ENCODE peak calls at places on chromosomes 16 and 17, in ten cellular contexts. P is heart right ventricle, X is fibroblast of mammary gland, D is fibroblast of pulmonary artery, S is NB4, G is fibroblast of lung, H is heart left ventricle, T is A673, O is fibroblast of the aortic adventitia, E is B cell. M is an unnamed sample.
A peak's percentile ranks its signal among the peaks of the same experiment; 100 is the strongest.

GRCh38 chr16:23435500-23435899 is 17.5 kb downstream of the COG7 start:
- DNase-seq in S (peak; percentile 89), G (peak; percentile 36), H (peak; percentile 29), D (peak; percentile 68), T (peak; percentile 92), O (peak; percentile 46), X (peak; percentile 51), P (peak; percentile 28), E (peak; percentile 59), M (peak; percentile 85)

GRCh38 chr17:9273334-9274118 is 252.2 kb downstream of the NTN1 start:
- DNase-seq in T (no peak), E (no peak), P (peak; percentile 23), S (no peak), G (peak; percentile 51), X (peak; percentile 69), O (peak; percentile 72), D (peak; percentile 69), H (peak; percentile 43), M (peak; percentile 62)

GRCh38 chr17:5705081-5705875 is 121.0 kb upstream of the NLRP1 start:
- DNase-seq in H (no peak), S (peak; percentile 13), O (peak; percentile 8), G (no peak), D (peak; percentile 11), X (no peak), E (no peak), T (peak; percentile 33), P (no peak), M (peak; percentile 20)

GRCh38 chr17:36544049-36544319 is 735 bp upstream of the GGNBP2 start:
- DNase-seq in D (peak; percentile 65), E (no peak), H (no peak), X (peak; percentile 64), S (peak; percentile 83), T (peak; percentile 1), G (peak; percentile 55), O (peak; percentile 60), P (peak; percentile 26), M (peak; percentile 40)

GRCh38 chr17:78677303-78678219 is 100.4 kb upstream of the DNAH17 start:
- DNase-seq in H (no peak), G (no peak), P (no peak), D (no peak), O (no peak), S (peak; percentile 14), T (no peak), X (no peak), E (no peak), M (no peak)

GRCh38 chr17:55549140-55549539 is 37.9 kb upstream of the SMIM36 start:
- DNase-seq in S (peak; percentile 43), X (no peak), P (no peak), G (no peak), H (no peak), O (no peak), D (peak; percentile 15), T (peak; percentile 75), E (no peak), M (no peak)

GRCh38 chr17:246226-246625 is 64.8 kb upstream of the DOC2B start:
- DNase-seq in E (no peak), T (no peak), S (no peak), P (no peak), G (no peak), O (no peak), D (no peak), X (no peak), H (no peak), M (no peak)

GRCh38 chr17:44095388-44095646 is 24.8 kb downstream of the G6PC3 start:
- DNase-seq in E (no peak), G (no peak), X (no peak), D (no peak), O (no peak), S (no peak), H (no peak), P (no peak), T (no peak), M (no peak)

GRCh38 chr17:37309051-37309450 is 66.7 kb upstream of the C17orf78 start:
- DNase-seq in E (no peak), T (no peak), H (no peak), S (no peak), X (no peak), D (no peak), G (no peak), O (no peak), P (no peak), M (no peak)

GRCh38 chr17:72538921-72539352 is 418.1 kb downstream of the SOX9 start:
- DNase-seq in G (peak; percentile 17), X (no peak), T (no peak), P (no peak), H (no peak), D (no peak), S (no peak), E (no peak), O (no peak), M (no peak)

GRCh38 chr17:44374306-44375195 is 10.9 kb upstream of the FAM171A2 start:
- DNase-seq in O (no peak), G (no peak), H (no peak), P (no peak), X (no peak), E (peak; percentile 45), T (no peak), S (no peak), D (no peak), M (no peak)

GRCh38 chr17:50959341-50959740 is 93.2 kb upstream of the TOB1 start:
- DNase-seq in H (no peak), T (no peak), P (no peak), E (no peak), S (no peak), O (no peak), X (no peak), D (no peak), G (no peak), M (no peak)

GRCh38 chr16:8931864-8932263 is 31.8 kb downstream of the USP7 start:
- DNase-seq in S (peak; percentile 67), O (peak; percentile 74), E (peak; percentile 43), T (peak; percentile 51), P (peak; percentile 65), H (peak; percentile 61), X (peak; percentile 71), D (peak; percentile 79), G (peak; percentile 60), M (peak; percentile 68)

GRCh38 chr17:40726919-40727318 is 23.4 kb upstream of the KRT24 start:
- DNase-seq in G (peak; percentile 6), P (no peak), S (peak; percentile 20), X (peak; percentile 25), H (no peak), O (peak; percentile 6), T (no peak), E (no peak), D (peak; percentile 6), M (no peak)
- TF ChIP-seq CTCF in G (peak; percentile 41), P (no peak), S (peak; percentile 19), X (peak; percentile 43), H (no peak), O (peak; percentile 35), T (no peak), E (no peak), D (peak; percentile 23), M (peak; percentile 37)

DNA sequence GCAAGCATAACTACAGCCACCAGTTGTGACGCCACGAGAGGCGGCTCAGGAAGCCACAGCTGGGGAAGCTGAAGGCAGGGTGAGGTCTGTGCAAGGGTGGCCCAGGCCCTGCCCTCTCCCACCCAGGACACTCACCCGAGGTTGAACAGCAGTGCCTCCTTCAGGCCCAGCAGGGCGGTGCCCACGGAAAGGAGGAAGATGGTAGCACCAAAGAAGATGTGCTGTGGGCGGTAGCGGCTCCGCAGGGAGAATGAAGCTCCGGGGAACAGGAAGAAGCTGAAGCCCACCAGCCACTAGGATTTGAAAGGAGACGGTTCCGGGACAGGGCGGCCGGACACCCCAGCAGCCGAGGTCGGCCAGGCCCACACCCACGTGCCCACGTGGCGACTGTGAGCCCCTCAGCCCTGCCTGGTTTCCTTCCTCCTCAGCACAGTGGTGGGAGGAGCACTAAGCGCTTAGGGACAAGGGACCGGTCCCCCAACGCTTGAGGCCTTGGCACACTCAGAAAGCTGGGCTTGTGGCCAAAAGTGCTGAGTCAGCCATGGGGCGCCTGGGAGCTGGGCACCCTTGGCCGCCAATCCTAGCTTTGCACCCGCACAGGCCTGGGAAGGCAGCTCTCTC is 11.0 kb downstream of the CYB561 start:
- DNase-seq in S (peak; percentile 74), P (peak; percentile 83), E (peak; percentile 50), H (peak; percentile 74), D (peak; percentile 41), O (peak; percentile 24), T (peak; percentile 90), X (peak; percentile 57), G (peak; percentile 53), M (peak; percentile 58)
- TF ChIP-seq CTCF in S (peak; percentile 58), P (no peak), E (no peak), H (no peak), D (peak; percentile 10), O (peak; percentile 23), T (peak; percentile 49), X (peak; percentile 10), G (no peak), M (no peak)

GRCh38 chr16:1862394-1862793 is 9.6 kb downstream of the MEIOB start:
- DNase-seq in O (no peak), D (no peak), S (no peak), T (no peak), H (no peak), P (no peak), E (no peak), X (no peak), G (no peak), M (no peak)

GRCh38 chr16:1857433-1858097 is 14.4 kb downstream of the MEIOB start:
- DNase-seq in D (no peak), O (no peak), S (no peak), X (no peak), P (no peak), E (no peak), T (no peak), H (no peak), G (no peak), M (no peak)

GRCh38 chr16:1861730-1862129 is 10.2 kb downstream of the MEIOB start:
- DNase-seq in S (no peak), H (no peak), D (no peak), T (no peak), E (no peak), G (no peak), P (no peak), O (no peak), X (no peak), M (no peak)

GRCh38 chr16:1858189-1858588 is 13.8 kb downstream of the MEIOB start:
- DNase-seq in P (no peak), O (no peak), T (no peak), X (no peak), E (no peak), G (no peak), H (no peak), S (no peak), D (no peak), M (no peak)

DNA sequence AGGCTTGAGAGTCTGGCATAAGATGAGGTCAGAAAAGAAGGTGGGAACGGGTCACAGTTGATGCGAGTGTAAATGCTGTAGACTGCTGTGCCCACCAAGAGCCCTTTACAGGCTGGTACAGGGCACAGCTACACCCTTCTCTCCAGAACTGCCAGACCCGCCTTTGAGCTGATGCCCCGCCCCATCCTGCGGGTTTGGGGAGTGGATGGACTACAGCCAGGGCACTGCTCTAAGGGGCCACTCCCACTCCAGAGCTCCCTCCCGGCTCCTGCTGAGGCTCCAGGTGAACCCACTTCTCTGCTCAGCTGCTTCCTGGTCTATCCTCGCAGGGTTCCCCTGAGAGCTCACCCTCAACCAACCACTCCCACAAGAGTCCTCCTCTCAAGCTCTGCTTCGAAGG is 12.3 kb downstream of the MEIOB start:
- DNase-seq in H (no peak), X (no peak), G (no peak), D (no peak), S (no peak), O (no peak), E (no peak), P (no peak), T (no peak), M (no peak)
- TF ChIP-seq CTCF in H (no peak), X (no peak), G (no peak), D (no peak), S (no peak), O (no peak), E (no peak), P (no peak), T (no peak), M (no peak)

GRCh38 chr17:49035470-49036269 is 38.5 kb downstream of the IGF2BP1 start:
- DNase-seq in S (peak; percentile 49), G (peak; percentile 33), H (no peak), E (no peak), P (peak; percentile 13), D (peak; percentile 63), X (peak; percentile 54), T (peak; percentile 83), O (peak; percentile 69), M (peak; percentile 63)
- TF ChIP-seq CTCF in S (peak; percentile 76), G (peak; percentile 91), H (peak; percentile 64), E (peak; percentile 70), P (peak; percentile 59), D (peak; percentile 80), X (peak; percentile 85), T (peak; percentile 90), O (peak; percentile 94), M (peak; percentile 79)